ENCODE peak calls at places on chromosomes 7 and 10, in six cellular contexts. N is IMR-90, F is keratinocyte, J is astrocyte, D is left ventricle myocardium inferior, I is ovary. W is an unnamed sample.

GRCh38 chr7:140534743-140535142 is 55.4 kb upstream of the MKRN1 start:
- DNase-seq in F (no peak), J (no peak), N (no peak), I (no peak), D (peak; percentile 50), W (no peak)

GRCh38 chr7:36186359-36186758 is 33.3 kb downstream of the EEPD1 start:
- DNase-seq in D (no peak), F (no peak), N (peak; percentile 61), I (no peak), J (no peak), W (no peak)

GRCh38 chr7:95001815-95002561 is 94.6 kb downstream of the PPP1R9A start:
- DNase-seq in N (no peak), F (no peak), J (no peak), D (no peak), I (no peak), W (no peak)

GRCh38 chr10:19929466-19930140 is 113.4 kb downstream of the PLXDC2 start:
- DNase-seq in D (no peak), I (no peak), J (peak; percentile 86), F (no peak), N (peak; percentile 77), W (no peak)

GRCh38 chr7:141737118-141737835 is 881 bp upstream of the SSBP1 start:
- DNase-seq in I (no peak), F (no peak), D (no peak), J (no peak), N (no peak), W (no peak)

GRCh38 chr7:156003220-156004162 is 191.2 kb upstream of the SHH start:
- DNase-seq in J (no peak), F (no peak), D (no peak), I (no peak), N (no peak), W (no peak)

GRCh38 chr10:47025540-47026300 is 114.5 kb downstream of the PTPN20 start:
- DNase-seq in N (peak; percentile 72), J (peak; percentile 58), D (peak; percentile 14), F (no peak), I (no peak), W (no peak)

GRCh38 chr10:118790058-118790457 is 35.3 kb upstream of the CACUL1 start:
- DNase-seq in F (no peak), I (no peak), D (no peak), J (no peak), N (no peak), W (no peak)

GRCh38 chr10:78298835-78299234 is 265.2 kb downstream of the RPS24 start:
- DNase-seq in N (no peak), F (no peak), D (no peak), I (no peak), J (no peak), W (no peak)

GRCh38 chr10:44352316-44353127 is 32.4 kb downstream of the CXCL12 start:
- DNase-seq in J (peak; percentile 51), I (no peak), N (peak; percentile 80), F (no peak), D (peak; percentile 76), W (no peak)

GRCh38 chr7:153193144-153193595 is 433.6 kb downstream of the ACTR3B start:
- DNase-seq in I (no peak), N (no peak), J (no peak), D (no peak), F (no peak), W (no peak)

GRCh38 chr7:26627871-26628270 is 236.5 kb downstream of the SKAP2 start:
- DNase-seq in N (no peak), D (no peak), I (no peak), F (no peak), J (no peak), W (no peak)

GRCh38 chr10:131035779-131036178 is 275.7 kb downstream of the TCERG1L start:
- DNase-seq in J (no peak), D (no peak), I (no peak), F (no peak), N (no peak), W (no peak)

GRCh38 chr7:135798104-135798503 is 49.5 kb upstream of the FAM180A start:
- DNase-seq in N (no peak), F (no peak), J (no peak), I (no peak), D (no peak), W (no peak)

GRCh38 chr10:74753295-74754211 is 72.8 kb upstream of the KAT6B start:
- DNase-seq in F (no peak), J (peak; percentile 68), I (peak; percentile 32), D (no peak), N (peak; percentile 20), W (peak; percentile 84)

GRCh38 chr7:96327429-96327828 is 5.5 kb upstream of the SLC25A13 start:
- DNase-seq in J (no peak), I (no peak), N (no peak), F (no peak), D (no peak), W (peak; percentile 73)

GRCh38 chr10:128990986-128991385 is 476.1 kb upstream of the MGMT start:
- DNase-seq in D (no peak), F (no peak), I (no peak), J (no peak), N (no peak), W (no peak)

GRCh38 chr7:32583791-32584190 is 88.5 kb downstream of the AVL9 start:
- DNase-seq in F (no peak), D (no peak), J (peak; percentile 73), I (no peak), N (peak; percentile 87), W (no peak)

GRCh38 chr7:128940494-128941322 is 3.0 kb downstream of the IRF5 start:
- DNase-seq in N (no peak), D (peak; percentile 66), I (no peak), J (no peak), F (no peak), W (no peak)

GRCh38 chr10:5975641-5976473 is 1.5 kb downstream of the IL15RA start:
- DNase-seq in F (no peak), I (peak; percentile 45), N (peak; percentile 38), D (peak; percentile 34), J (peak; percentile 8), W (no peak)

GRCh38 chr10:98076086-98076485 is 45.7 kb upstream of the CRTAC1 start:
- DNase-seq in F (no peak), I (no peak), N (no peak), D (no peak), J (no peak), W (no peak)

GRCh38 chr7:132590162-132590561 is 13.9 kb upstream of the PLXNA4 start:
- DNase-seq in I (no peak), F (no peak), J (peak; percentile 57), N (no peak), D (no peak), W (no peak)

GRCh38 chr10:92923416-92923815 is 75.1 kb downstream of the EXOC6 start:
- DNase-seq in F (no peak), D (no peak), J (no peak), N (peak; percentile 3), I (no peak), W (no peak)

GRCh38 chr10:30039567-30039966 is 19.8 kb downstream of the JCAD start:
- DNase-seq in N (no peak), I (no peak), F (no peak), D (no peak), J (no peak), W (no peak)

GRCh38 chr10:71632896-71633600 is 86.5 kb downstream of the C10orf105 start:
- DNase-seq in D (no peak), J (no peak), I (no peak), F (no peak), N (no peak), W (no peak)

GRCh38 chr10:83965473-83965872 is 173.8 kb upstream of the GHITM start:
- DNase-seq in D (no peak), F (no peak), N (no peak), I (no peak), J (no peak), W (no peak)

GRCh38 chr7:16978358-16979244 is 96.8 kb upstream of the AGR3 start:
- DNase-seq in F (no peak), D (no peak), I (no peak), J (peak; percentile 80), N (peak; percentile 88), W (no peak)

GRCh38 chr10:11757452-11757819 is 15.3 kb downstream of the ECHDC3 start:
- DNase-seq in J (peak; percentile 84), N (peak; percentile 91), I (peak; percentile 81), D (peak; percentile 54), F (peak; percentile 91), W (peak; percentile 65)

GRCh38 chr7:155811895-155812761 is at the start of gene SHH:
- DNase-seq in I (no peak), J (no peak), N (peak; percentile 33), F (no peak), D (no peak), W (no peak)

GRCh38 chr7:18429547-18429946 is 66.0 kb upstream of the HDAC9 start:
- DNase-seq in N (peak; percentile 70), I (no peak), F (no peak), J (peak; percentile 55), D (no peak), W (no peak)

GRCh38 chr10:45442251-45442650 is 68.2 kb downstream of the ALOX5 start:
- DNase-seq in F (no peak), J (no peak), D (no peak), I (no peak), N (no peak), W (no peak)

GRCh38 chr10:96716396-96716795 is 3.9 kb downstream of the PIK3AP1 start:
- DNase-seq in F (no peak), J (no peak), I (no peak), N (no peak), D (no peak), W (no peak)
- H3K4me1 ChIP-seq in F (no peaks in the 10 kb centered on the region), J (peaks cover 2% of the 10 kb centered on the region), I (peaks cover 3% of the 10 kb centered on the region), N (peaks cover 2% of the 10 kb centered on the region), D (peaks cover 14% of the 10 kb centered on the region), W (no peaks in the 10 kb centered on the region)

GRCh38 chr7:157558516-157558874 is 221.7 kb downstream of the DNAJB6 start:
- DNase-seq in I (no peak), D (no peak), N (no peak), J (no peak), F (no peak), W (no peak)
- H3K27ac ChIP-seq in I (no peak overlapping the region), D (no peak overlapping the region), N (no peak overlapping the region), J (no peak overlapping the region), F (no peak overlapping the region), W (no peak overlapping the region)

DNA sequence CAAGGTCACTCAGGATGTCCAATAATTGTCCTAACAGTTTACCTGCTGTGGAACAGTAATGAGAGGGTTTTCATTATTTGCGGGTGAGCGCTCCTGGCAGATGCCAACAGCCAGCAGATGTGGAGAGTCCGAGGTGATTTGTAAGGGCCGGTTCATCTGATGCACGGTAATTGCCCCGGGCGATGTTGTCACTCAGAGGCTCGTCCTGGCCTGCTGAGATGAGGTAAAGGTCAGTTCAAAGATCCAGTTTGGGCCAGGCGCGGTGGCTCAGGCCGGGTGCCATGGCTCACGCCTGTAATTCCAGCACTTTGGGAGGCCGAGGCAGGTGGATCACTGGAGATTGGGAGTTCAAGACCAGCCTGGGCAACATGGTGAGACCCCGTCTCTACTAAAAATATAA is 16.9 kb downstream of the LHPP start:
- DNase-seq in F (no peak), D (no peak), I (no peak), N (no peak), J (no peak), W (no peak)
- H3K4me1 ChIP-seq in F (peaks cover 7% of the 10 kb centered on the region), D (peaks cover 9% of the 10 kb centered on the region), I (no peaks in the 10 kb centered on the region), N (peaks cover 2% of the 10 kb centered on the region), J (no peaks in the 10 kb centered on the region), W (no peaks in the 10 kb centered on the region)

DNA sequence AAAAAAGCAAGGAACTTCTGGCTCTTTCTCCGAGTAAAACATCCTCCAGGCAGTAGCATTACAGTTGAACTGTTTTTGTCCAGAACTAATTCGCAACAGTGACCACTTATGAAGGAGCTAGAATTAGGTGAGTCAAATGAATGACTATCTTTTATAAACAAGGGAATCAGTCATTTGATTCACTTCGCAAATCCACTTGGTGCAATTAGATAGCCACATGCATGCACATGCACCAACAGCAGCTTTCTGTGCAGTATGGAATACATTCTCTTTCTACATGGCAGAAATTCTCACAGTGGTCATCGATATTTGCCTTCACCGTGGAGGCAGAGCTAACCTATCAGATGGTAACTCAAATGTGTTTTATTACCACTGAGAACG is 118.8 kb downstream of the CDK6 start:
- DNase-seq in F (no peak), J (peak; percentile 80), D (no peak), N (peak; percentile 66), I (no peak), W (no peak)
- H3K27ac ChIP-seq in F (no peak overlapping the region), J (peak overlapping the region; percentile 90), D (peak overlapping the region; percentile 93), N (no peak overlapping the region), I (no peak overlapping the region), W (peak overlapping the region; percentile 88)

W was measured in prostate gland.